ENCODE peak calls at places on chromosomes 1 and 21, in eight cellular contexts. T is A549, R is OCI-LY7, S is D721Med, H is pancreas, K is fibroblast of lung, Z is colonic mucosa, W is foreskin fibroblast. M is an unnamed sample.

GRCh38 chr1:40665335-40666171 is at the start of gene RIMS3:
- DNase-seq in T (peak; percentile 60), R (peak; percentile 85), S (peak; percentile 90), H (peak; percentile 97), K (peak; percentile 34), Z (peak; percentile 86), W (peak; percentile 80), M (peak; percentile 79)

GRCh38 chr1:53413175-53414001 is 45.8 kb upstream of the DMRTB1 start:
- DNase-seq in T (no peak), R (no peak), S (no peak), H (no peak), K (peak; percentile 54), Z (no peak), W (peak; percentile 60), M (no peak)

GRCh38 chr1:77859248-77859647 is 29.2 kb upstream of the NEXN start:
- DNase-seq in T (no peak), R (no peak), S (no peak), H (no peak), K (no peak), Z (no peak), W (no peak), M (no peak)

GRCh38 chr1:226034482-226034881 is 28.0 kb upstream of the H3-3A start:
- DNase-seq in T (no peak), R (no peak), S (no peak), H (no peak), K (peak; percentile 100), Z (peak; percentile 81), W (peak; percentile 98), M (peak; percentile 54)

GRCh38 chr1:84776639-84777038 is 86.4 kb upstream of the SSX2IP start:
- DNase-seq in T (no peak), R (no peak), S (no peak), H (no peak), K (no peak), Z (no peak), W (peak; percentile 37), M (no peak)

GRCh38 chr1:8871965-8872399 is 6.5 kb downstream of the ENO1 start:
- DNase-seq in T (no peak), R (no peak), S (no peak), H (no peak), K (peak; percentile 38), Z (no peak), W (peak; percentile 52), M (no peak)

GRCh38 chr1:172719694-172720138 is 60.8 kb downstream of the FASLG start:
- DNase-seq in T (peak; percentile 54), R (peak; percentile 53), S (peak; percentile 25), H (no peak), K (peak; percentile 72), Z (no peak), W (peak; percentile 73), M (no peak)

GRCh38 chr1:175133693-175134435 is 58.7 kb downstream of the KIAA0040 start:
- DNase-seq in T (no peak), R (no peak), S (no peak), H (no peak), K (no peak), Z (no peak), W (no peak), M (no peak)

GRCh38 chr1:19445417-19446342 is 39.7 kb downstream of the CAPZB start:
- DNase-seq in T (peak; percentile 44), R (peak; percentile 15), S (no peak), H (no peak), K (no peak), Z (no peak), W (no peak), M (no peak)

GRCh38 chr1:20069932-20070331 is at the start of gene PLA2G5:
- DNase-seq in T (no peak), R (no peak), S (no peak), H (no peak), K (peak; percentile 21), Z (peak; percentile 20), W (no peak), M (no peak)

GRCh38 chr1:212162635-212163034 is 122.6 kb upstream of the PPP2R5A start:
- DNase-seq in T (no peak), R (no peak), S (no peak), H (no peak), K (peak; percentile 70), Z (no peak), W (peak; percentile 76), M (peak; percentile 71)

GRCh38 chr1:38500352-38500751 is 359.2 kb downstream of the RRAGC start:
- DNase-seq in T (peak; percentile 11), R (peak; percentile 26), S (no peak), H (no peak), K (no peak), Z (no peak), W (no peak), M (no peak)

DNA sequence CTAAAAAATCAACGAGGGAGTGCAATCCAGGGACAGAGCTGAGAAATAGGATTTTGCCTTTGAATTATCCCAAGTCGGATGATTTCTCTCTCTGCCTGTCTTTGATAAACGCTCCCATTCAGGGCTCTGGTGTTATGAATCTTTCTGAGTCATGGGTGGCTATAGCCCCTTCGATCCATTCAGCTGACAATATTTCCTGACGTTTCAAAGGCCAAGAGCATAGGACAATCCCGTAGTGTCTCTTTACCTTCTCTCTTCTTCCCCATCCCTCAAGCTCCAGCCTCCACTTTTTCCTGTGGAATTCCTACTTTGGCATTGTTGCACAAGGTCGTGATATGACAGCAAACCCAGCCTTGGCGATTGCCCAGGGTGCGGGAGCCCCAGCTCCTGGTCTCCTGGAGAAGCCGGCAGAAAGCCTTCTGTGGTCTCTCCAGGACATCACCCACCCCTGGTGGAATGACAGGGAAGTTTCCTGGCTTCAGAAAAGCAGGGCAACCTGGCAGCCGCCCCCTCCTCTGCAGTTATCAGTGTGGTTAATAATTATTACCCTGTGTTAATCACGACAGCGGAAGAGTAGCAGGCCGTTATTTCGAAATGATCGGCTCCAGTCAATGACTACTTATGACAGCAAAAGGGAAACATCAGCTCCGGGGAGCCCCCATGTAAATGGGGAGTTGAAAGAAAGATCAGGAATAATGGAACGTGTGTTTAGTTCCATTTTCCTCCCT is 8.1 kb upstream of the PLXNA2 start:
- DNase-seq in T (peak; percentile 85), R (no peak), S (no peak), H (no peak), K (peak; percentile 37), Z (no peak), W (no peak), M (no peak)
- TF ChIP-seq CTCF in T (peak; percentile 62), R (no peak), S (peak; percentile 29), H (no peak), K (peak; percentile 51), Z (peak; percentile 25), W (peak; percentile 36), M (no peak)

GRCh38 chr1:61111084-61112050 is 29.0 kb downstream of the NFIA start:
- DNase-seq in T (no peak), R (no peak), S (no peak), H (no peak), K (peak; percentile 55), Z (no peak), W (no peak), M (no peak)
- TF ChIP-seq CTCF in T (no peak), R (no peak), S (no peak), H (no peak), K (no peak), Z (no peak), W (no peak), M (no peak)

DNA sequence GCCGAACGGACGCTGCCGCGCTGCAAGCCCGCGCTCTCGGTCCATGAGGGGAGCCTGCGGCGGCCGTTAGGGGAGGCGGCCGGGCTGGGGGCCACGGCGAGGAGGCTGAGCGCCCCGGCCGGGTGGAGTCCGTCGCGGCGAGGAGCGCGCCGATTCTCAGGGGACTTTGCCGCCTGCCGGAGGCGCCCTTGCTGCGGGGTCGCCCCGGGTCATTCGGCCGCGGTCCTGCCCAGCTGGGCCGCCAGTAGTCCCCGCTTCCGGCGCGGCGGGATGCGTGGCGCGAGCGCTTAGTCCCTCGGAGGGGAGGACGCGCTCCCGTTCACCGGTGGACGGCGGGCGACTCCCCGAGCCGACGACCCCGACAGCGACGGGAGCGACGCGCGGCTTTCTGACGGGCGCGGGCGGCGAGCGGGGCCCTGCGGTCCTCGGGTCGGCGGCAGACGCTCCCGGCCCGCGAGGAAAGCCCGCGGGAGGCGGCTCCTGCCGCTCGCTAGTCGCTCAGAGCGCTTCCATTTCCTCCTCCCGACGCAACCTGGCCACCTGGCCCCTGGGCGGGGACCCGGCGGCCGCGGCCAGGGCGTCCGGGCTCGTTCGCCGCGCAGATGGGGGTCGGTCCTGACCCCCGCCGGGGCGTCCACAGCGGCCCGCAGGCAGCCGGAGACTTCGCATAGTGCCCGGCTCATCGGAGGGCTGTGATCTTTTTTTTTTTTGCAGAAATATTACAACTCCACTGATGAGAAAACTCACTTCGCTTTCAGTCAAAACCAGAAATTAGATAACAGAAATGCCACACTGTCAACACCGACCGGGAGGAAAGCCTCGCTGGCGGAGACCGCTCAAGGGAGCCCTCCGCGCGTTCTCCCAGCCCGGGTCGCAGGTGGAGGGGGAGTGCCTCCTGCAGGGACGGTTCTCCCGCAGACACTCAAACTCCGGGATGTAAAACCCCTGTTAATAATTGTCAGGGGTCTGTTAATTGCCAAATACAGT is 640 bp upstream of the ZBTB21 start:
- DNase-seq in T (peak; percentile 7), R (peak; percentile 65), S (no peak), H (peak; percentile 90), K (no peak), Z (peak; percentile 41), W (peak; percentile 32), M (no peak)
- TF ChIP-seq CTCF in T (no peak), R (no peak), S (no peak), H (no peak), K (no peak), Z (no peak), W (no peak), M (no peak)

GRCh38 chr1:150966011-150966410 is 8.6 kb downstream of the CERS2 start:
- DNase-seq in T (no peak), R (no peak), S (no peak), H (no peak), K (no peak), Z (no peak), W (no peak), M (no peak)
- TF ChIP-seq CTCF in T (no peak), R (no peak), S (no peak), H (no peak), K (no peak), Z (no peak), W (no peak), M (no peak)

GRCh38 chr1:201309420-201309819 is 26.1 kb downstream of the PKP1 start:
- DNase-seq in T (peak; percentile 48), R (peak; percentile 49), S (no peak), H (no peak), K (no peak), Z (peak; percentile 84), W (peak; percentile 39), M (peak; percentile 99)
- TF ChIP-seq CTCF in T (no peak), R (peak; percentile 76), S (peak; percentile 56), H (no peak), K (no peak), Z (no peak), W (no peak), M (peak; percentile 31)

GRCh38 chr1:44119525-44119924 is 904 bp downstream of the KLF17 start:
- DNase-seq in T (no peak), R (no peak), S (no peak), H (no peak), K (no peak), Z (no peak), W (no peak), M (no peak)
- TF ChIP-seq CTCF in T (no peak), R (no peak), S (no peak), H (no peak), K (no peak), Z (no peak), W (no peak), M (no peak)

GRCh38 chr1:222617367-222617951 is 438 bp upstream of the MIA3 start:
- DNase-seq in T (peak; percentile 77), R (peak; percentile 90), S (peak; percentile 39), H (peak; percentile 93), K (peak; percentile 97), Z (peak; percentile 92), W (peak; percentile 98), M (peak; percentile 93)
- TF ChIP-seq CTCF in T (no peak), R (no peak), S (no peak), H (no peak), K (no peak), Z (no peak), W (no peak), M (no peak)